ENCODE peak calls at places on chromosomes 5 and 9, in nine cellular contexts. One of them, this sample, is unnamed.
A peak's percentile ranks its signal among the peaks of the same experiment; 100 is the strongest.

GRCh38 chr5:113240951-113241726 is 193.7 kb downstream of the TSSK1B start:
- DNase-seq in mesendoderm: no peak
- DNase-seq in GM23338: no peak
- DNase-seq in MM.1S: no peak
- DNase-seq in neural progenitor cell: no peak
- DNase-seq in upper lobe of right lung: no peak
- DNase-seq in hepatocyte: no peak
- DNase-seq in CD4-positive, CD25-positive, alpha-beta regulatory T cell: no peak
- DNase-seq in left ventricle myocardium inferior: no peak
- DNase-seq in this sample: no peak

GRCh38 chr5:68319316-68320093 is 103.9 kb downstream of the PIK3R1 start:
- DNase-seq in mesendoderm: no peak
- DNase-seq in GM23338: no peak
- DNase-seq in MM.1S: no peak
- DNase-seq in neural progenitor cell: no peak
- DNase-seq in upper lobe of right lung: no peak
- DNase-seq in hepatocyte: no peak
- DNase-seq in CD4-positive, CD25-positive, alpha-beta regulatory T cell: no peak
- DNase-seq in left ventricle myocardium inferior: no peak
- DNase-seq in this sample: no peak

GRCh38 chr5:53569486-53569885 is 9.0 kb downstream of the NDUFS4 start:
- DNase-seq in mesendoderm: no peak
- DNase-seq in GM23338: no peak
- DNase-seq in MM.1S: no peak
- DNase-seq in neural progenitor cell: no peak
- DNase-seq in upper lobe of right lung: no peak
- DNase-seq in hepatocyte: no peak
- DNase-seq in CD4-positive, CD25-positive, alpha-beta regulatory T cell: no peak
- DNase-seq in left ventricle myocardium inferior: no peak
- DNase-seq in this sample: no peak

GRCh38 chr9:88586452-88586851 is 51.5 kb downstream of the NXNL2 start:
- DNase-seq in mesendoderm: no peak
- DNase-seq in GM23338: no peak
- DNase-seq in MM.1S: no peak
- DNase-seq in neural progenitor cell: no peak
- DNase-seq in upper lobe of right lung: no peak
- DNase-seq in hepatocyte: no peak
- DNase-seq in CD4-positive, CD25-positive, alpha-beta regulatory T cell: no peak
- DNase-seq in left ventricle myocardium inferior: no peak
- DNase-seq in this sample: no peak

GRCh38 chr9:26158631-26159150 is 480.4 kb upstream of the TUSC1 start:
- DNase-seq in mesendoderm: no peak
- DNase-seq in GM23338: no peak
- DNase-seq in MM.1S: no peak
- DNase-seq in neural progenitor cell: no peak
- DNase-seq in upper lobe of right lung: no peak
- DNase-seq in hepatocyte: no peak
- DNase-seq in CD4-positive, CD25-positive, alpha-beta regulatory T cell: no peak
- DNase-seq in left ventricle myocardium inferior: no peak
- DNase-seq in this sample: no peak

GRCh38 chr5:5221731-5222130 is 81.6 kb downstream of the ADAMTS16 start:
- DNase-seq in mesendoderm: no peak
- DNase-seq in GM23338: no peak
- DNase-seq in MM.1S: no peak
- DNase-seq in neural progenitor cell: no peak
- DNase-seq in upper lobe of right lung: no peak
- DNase-seq in hepatocyte: no peak
- DNase-seq in CD4-positive, CD25-positive, alpha-beta regulatory T cell: no peak
- DNase-seq in left ventricle myocardium inferior: no peak
- DNase-seq in this sample: no peak

GRCh38 chr9:112072721-112073553 is 102.2 kb downstream of the SUSD1 start:
- DNase-seq in mesendoderm: peak; percentile 53
- DNase-seq in GM23338: no peak
- DNase-seq in MM.1S: no peak
- DNase-seq in neural progenitor cell: no peak
- DNase-seq in upper lobe of right lung: no peak
- DNase-seq in hepatocyte: no peak
- DNase-seq in CD4-positive, CD25-positive, alpha-beta regulatory T cell: no peak
- DNase-seq in left ventricle myocardium inferior: no peak
- DNase-seq in this sample: no peak

GRCh38 chr9:114281421-114282103 is 41.3 kb upstream of the ORM1 start:
- DNase-seq in mesendoderm: no peak
- DNase-seq in GM23338: no peak
- DNase-seq in MM.1S: no peak
- DNase-seq in neural progenitor cell: no peak
- DNase-seq in upper lobe of right lung: peak; percentile 57
- DNase-seq in hepatocyte: peak; percentile 53
- DNase-seq in CD4-positive, CD25-positive, alpha-beta regulatory T cell: no peak
- DNase-seq in left ventricle myocardium inferior: peak; percentile 72
- DNase-seq in this sample: peak; percentile 18

GRCh38 chr9:16133032-16133431 is 580.2 kb downstream of the CCDC171 start:
- DNase-seq in mesendoderm: no peak
- DNase-seq in GM23338: no peak
- DNase-seq in MM.1S: no peak
- DNase-seq in neural progenitor cell: no peak
- DNase-seq in upper lobe of right lung: no peak
- DNase-seq in hepatocyte: no peak
- DNase-seq in CD4-positive, CD25-positive, alpha-beta regulatory T cell: no peak
- DNase-seq in left ventricle myocardium inferior: no peak
- DNase-seq in this sample: no peak

GRCh38 chr5:104706570-104706969 is 1144.0 kb upstream of the NUDT12 start:
- DNase-seq in mesendoderm: no peak
- DNase-seq in GM23338: no peak
- DNase-seq in MM.1S: no peak
- DNase-seq in neural progenitor cell: no peak
- DNase-seq in upper lobe of right lung: no peak
- DNase-seq in hepatocyte: no peak
- DNase-seq in CD4-positive, CD25-positive, alpha-beta regulatory T cell: no peak
- DNase-seq in left ventricle myocardium inferior: no peak
- DNase-seq in this sample: no peak

GRCh38 chr5:124373843-124374242 is 372.6 kb downstream of the ZNF608 start:
- DNase-seq in mesendoderm: no peak
- DNase-seq in GM23338: no peak
- DNase-seq in MM.1S: no peak
- DNase-seq in neural progenitor cell: no peak
- DNase-seq in upper lobe of right lung: no peak
- DNase-seq in hepatocyte: no peak
- DNase-seq in CD4-positive, CD25-positive, alpha-beta regulatory T cell: no peak
- DNase-seq in left ventricle myocardium inferior: no peak
- DNase-seq in this sample: no peak

GRCh38 chr9:133656211-133657119 is 20.3 kb downstream of the DBH start:
- DNase-seq in mesendoderm: no peak
- DNase-seq in GM23338: no peak
- DNase-seq in MM.1S: no peak
- DNase-seq in neural progenitor cell: no peak
- DNase-seq in upper lobe of right lung: no peak
- DNase-seq in hepatocyte: no peak
- DNase-seq in CD4-positive, CD25-positive, alpha-beta regulatory T cell: peak; percentile 34
- DNase-seq in left ventricle myocardium inferior: no peak
- DNase-seq in this sample: no peak
- H3K4me1 ChIP-seq in mesendoderm: no peaks in the 10 kb centered on the region
- H3K4me1 ChIP-seq in GM23338: no peaks in the 10 kb centered on the region
- H3K4me1 ChIP-seq in MM.1S: no peaks in the 10 kb centered on the region
- H3K4me1 ChIP-seq in neural progenitor cell: peaks cover 17% of the 10 kb centered on the region
- H3K4me1 ChIP-seq in upper lobe of right lung: peaks cover 12% of the 10 kb centered on the region
- H3K4me1 ChIP-seq in hepatocyte: peaks cover 8% of the 10 kb centered on the region
- H3K4me1 ChIP-seq in CD4-positive, CD25-positive, alpha-beta regulatory T cell: peaks cover 15% of the 10 kb centered on the region
- H3K4me1 ChIP-seq in left ventricle myocardium inferior: peaks cover 18% of the 10 kb centered on the region
- H3K4me1 ChIP-seq in this sample: no peaks in the 10 kb centered on the region

GRCh38 chr5:8258808-8259207 is 389.9 kb downstream of the MTRR start:
- DNase-seq in mesendoderm: no peak
- DNase-seq in GM23338: no peak
- DNase-seq in MM.1S: no peak
- DNase-seq in neural progenitor cell: no peak
- DNase-seq in upper lobe of right lung: no peak
- DNase-seq in hepatocyte: no peak
- DNase-seq in CD4-positive, CD25-positive, alpha-beta regulatory T cell: no peak
- DNase-seq in left ventricle myocardium inferior: no peak
- DNase-seq in this sample: no peak

GRCh38 chr5:8254674-8255073 is 385.7 kb downstream of the MTRR start:
- DNase-seq in mesendoderm: no peak
- DNase-seq in GM23338: no peak
- DNase-seq in MM.1S: no peak
- DNase-seq in neural progenitor cell: no peak
- DNase-seq in upper lobe of right lung: no peak
- DNase-seq in hepatocyte: no peak
- DNase-seq in CD4-positive, CD25-positive, alpha-beta regulatory T cell: no peak
- DNase-seq in left ventricle myocardium inferior: no peak
- DNase-seq in this sample: no peak

GRCh38 chr5:8247485-8247884 is 378.5 kb downstream of the MTRR start:
- DNase-seq in mesendoderm: no peak
- DNase-seq in GM23338: no peak
- DNase-seq in MM.1S: no peak
- DNase-seq in neural progenitor cell: no peak
- DNase-seq in upper lobe of right lung: no peak
- DNase-seq in hepatocyte: no peak
- DNase-seq in CD4-positive, CD25-positive, alpha-beta regulatory T cell: no peak
- DNase-seq in left ventricle myocardium inferior: no peak
- DNase-seq in this sample: no peak

GRCh38 chr5:8253376-8253775 is 384.4 kb downstream of the MTRR start:
- DNase-seq in mesendoderm: no peak
- DNase-seq in GM23338: no peak
- DNase-seq in MM.1S: no peak
- DNase-seq in neural progenitor cell: no peak
- DNase-seq in upper lobe of right lung: no peak
- DNase-seq in hepatocyte: no peak
- DNase-seq in CD4-positive, CD25-positive, alpha-beta regulatory T cell: no peak
- DNase-seq in left ventricle myocardium inferior: no peak
- DNase-seq in this sample: no peak
- H3K27ac ChIP-seq in mesendoderm: no peak overlapping the region
- H3K27ac ChIP-seq in GM23338: no peak overlapping the region
- H3K27ac ChIP-seq in MM.1S: no peak overlapping the region
- H3K27ac ChIP-seq in neural progenitor cell: no peak overlapping the region
- H3K27ac ChIP-seq in upper lobe of right lung: no peak overlapping the region
- H3K27ac ChIP-seq in hepatocyte: no peak overlapping the region
- H3K27ac ChIP-seq in CD4-positive, CD25-positive, alpha-beta regulatory T cell: no peak overlapping the region
- H3K27ac ChIP-seq in left ventricle myocardium inferior: no peak overlapping the region
- H3K27ac ChIP-seq in this sample: no peak overlapping the region

GRCh38 chr9:36134761-36135505 is 1.6 kb upstream of the GLIPR2 start:
- DNase-seq in mesendoderm: peak; percentile 73
- DNase-seq in GM23338: peak; percentile 40
- DNase-seq in MM.1S: no peak
- DNase-seq in neural progenitor cell: no peak
- DNase-seq in upper lobe of right lung: no peak
- DNase-seq in hepatocyte: no peak
- DNase-seq in CD4-positive, CD25-positive, alpha-beta regulatory T cell: no peak
- DNase-seq in left ventricle myocardium inferior: no peak
- DNase-seq in this sample: no peak
- H3K4me3 ChIP-seq in mesendoderm: no peak overlapping the region
- H3K4me3 ChIP-seq in GM23338: peak overlapping the region; percentile 77
- H3K4me3 ChIP-seq in MM.1S: no peak overlapping the region
- H3K4me3 ChIP-seq in neural progenitor cell: no peak overlapping the region
- H3K4me3 ChIP-seq in upper lobe of right lung: no peak overlapping the region
- H3K4me3 ChIP-seq in hepatocyte: no peak overlapping the region
- H3K4me3 ChIP-seq in CD4-positive, CD25-positive, alpha-beta regulatory T cell: no peak overlapping the region
- H3K4me3 ChIP-seq in left ventricle myocardium inferior: no peak overlapping the region
- H3K4me3 ChIP-seq in this sample: no peak overlapping the region

DNA sequence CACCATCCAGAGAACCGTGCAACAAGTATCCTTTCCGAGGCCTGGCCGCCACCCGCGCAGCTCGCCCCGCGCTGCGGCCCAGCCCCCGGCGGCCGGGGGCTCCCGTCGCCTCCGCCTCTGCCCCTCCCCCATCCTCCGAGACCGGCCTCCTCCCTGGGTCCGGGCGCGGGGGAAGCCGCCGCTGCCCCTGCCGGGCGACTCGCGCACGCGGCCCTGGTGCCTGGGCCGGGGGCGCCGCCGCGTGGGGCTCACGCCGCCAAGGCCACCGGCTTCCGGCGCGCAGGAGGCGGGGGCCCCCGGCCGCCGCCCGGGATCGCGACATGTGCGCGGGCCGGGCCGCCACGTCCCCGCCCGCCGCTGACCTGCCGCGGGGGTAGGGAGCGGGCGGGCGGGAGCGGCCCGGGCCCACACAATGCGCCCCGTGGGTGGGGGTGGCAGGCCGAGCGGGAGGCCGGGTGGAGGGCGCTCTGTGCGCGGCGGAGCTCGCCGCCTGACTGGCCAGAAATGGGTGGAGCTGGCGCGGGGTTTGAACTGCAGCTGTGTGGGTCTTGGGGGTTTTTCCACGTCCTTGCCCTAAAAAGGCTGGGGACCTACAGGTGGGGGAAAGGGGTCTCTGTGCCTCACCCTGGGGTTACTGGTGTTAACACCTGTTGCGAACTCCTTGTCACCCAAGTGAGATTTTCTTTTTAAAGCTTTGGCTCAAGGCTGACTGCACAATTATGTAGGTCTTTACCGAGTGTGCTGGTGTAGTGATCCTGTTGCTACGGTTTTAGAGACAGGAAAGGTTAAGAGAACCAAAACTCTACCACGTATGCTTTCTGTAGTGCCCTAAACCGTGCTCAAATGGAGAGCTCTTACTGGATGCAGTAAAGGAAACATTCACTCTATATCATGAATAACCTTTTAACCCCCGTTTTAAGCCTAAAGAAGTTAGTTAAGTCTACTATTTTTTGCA is 32.3 kb downstream of the TNPO1 start:
- DNase-seq in mesendoderm: peak; percentile 53
- DNase-seq in GM23338: peak; percentile 58
- DNase-seq in MM.1S: peak; percentile 58
- DNase-seq in neural progenitor cell: peak; percentile 77
- DNase-seq in upper lobe of right lung: peak; percentile 83
- DNase-seq in hepatocyte: peak; percentile 73
- DNase-seq in CD4-positive, CD25-positive, alpha-beta regulatory T cell: peak; percentile 23
- DNase-seq in left ventricle myocardium inferior: peak; percentile 68
- DNase-seq in this sample: peak; percentile 89
- H3K4me1 ChIP-seq in mesendoderm: no peaks in the 10 kb centered on the region
- H3K4me1 ChIP-seq in GM23338: peaks cover 31% of the 10 kb centered on the region
- H3K4me1 ChIP-seq in MM.1S: peaks cover 17% of the 10 kb centered on the region
- H3K4me1 ChIP-seq in neural progenitor cell: peaks cover 37% of the 10 kb centered on the region
- H3K4me1 ChIP-seq in upper lobe of right lung: peaks cover 66% of the 10 kb centered on the region
- H3K4me1 ChIP-seq in hepatocyte: peaks cover 35% of the 10 kb centered on the region
- H3K4me1 ChIP-seq in CD4-positive, CD25-positive, alpha-beta regulatory T cell: peaks cover 47% of the 10 kb centered on the region
- H3K4me1 ChIP-seq in left ventricle myocardium inferior: peaks cover 86% of the 10 kb centered on the region
- H3K4me1 ChIP-seq in this sample: no peaks in the 10 kb centered on the region

DNA sequence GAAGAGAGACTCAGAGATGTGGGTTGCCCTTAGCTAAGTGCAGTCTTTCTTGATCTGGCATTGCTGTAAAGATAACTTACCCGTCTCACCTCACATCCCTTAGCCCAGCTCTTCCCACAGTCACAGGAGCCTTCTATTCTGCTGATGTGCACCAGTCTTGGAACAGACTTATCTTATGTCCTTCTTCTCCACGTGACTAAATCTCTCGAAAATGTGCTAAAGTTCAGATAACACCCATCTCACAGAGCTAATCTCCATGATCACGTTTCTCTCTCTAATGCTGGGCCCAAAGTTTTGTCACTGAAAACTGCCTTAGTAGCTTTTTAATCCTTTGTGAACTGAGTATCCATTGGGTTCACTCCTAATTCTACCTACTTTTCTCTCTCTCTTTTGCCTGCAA is 16.7 kb downstream of the SLC36A1 start:
- DNase-seq in mesendoderm: no peak
- DNase-seq in GM23338: no peak
- DNase-seq in MM.1S: no peak
- DNase-seq in neural progenitor cell: no peak
- DNase-seq in upper lobe of right lung: no peak
- DNase-seq in hepatocyte: no peak
- DNase-seq in CD4-positive, CD25-positive, alpha-beta regulatory T cell: no peak
- DNase-seq in left ventricle myocardium inferior: no peak
- DNase-seq in this sample: no peak
- H3K27ac ChIP-seq in mesendoderm: no peak overlapping the region
- H3K27ac ChIP-seq in GM23338: no peak overlapping the region
- H3K27ac ChIP-seq in MM.1S: no peak overlapping the region
- H3K27ac ChIP-seq in neural progenitor cell: no peak overlapping the region
- H3K27ac ChIP-seq in upper lobe of right lung: no peak overlapping the region
- H3K27ac ChIP-seq in hepatocyte: no peak overlapping the region
- H3K27ac ChIP-seq in CD4-positive, CD25-positive, alpha-beta regulatory T cell: no peak overlapping the region
- H3K27ac ChIP-seq in left ventricle myocardium inferior: no peak overlapping the region
- H3K27ac ChIP-seq in this sample: no peak overlapping the region

GRCh38 chr9:120889606-120890396 is 12.8 kb upstream of the PHF19 start:
- DNase-seq in mesendoderm: no peak
- DNase-seq in GM23338: no peak
- DNase-seq in MM.1S: no peak
- DNase-seq in neural progenitor cell: no peak
- DNase-seq in upper lobe of right lung: no peak
- DNase-seq in hepatocyte: no peak
- DNase-seq in CD4-positive, CD25-positive, alpha-beta regulatory T cell: no peak
- DNase-seq in left ventricle myocardium inferior: no peak
- DNase-seq in this sample: no peak
- H3K4me3 ChIP-seq in mesendoderm: no peak overlapping the region
- H3K4me3 ChIP-seq in GM23338: no peak overlapping the region
- H3K4me3 ChIP-seq in MM.1S: no peak overlapping the region
- H3K4me3 ChIP-seq in neural progenitor cell: no peak overlapping the region
- H3K4me3 ChIP-seq in upper lobe of right lung: no peak overlapping the region
- H3K4me3 ChIP-seq in hepatocyte: no peak overlapping the region
- H3K4me3 ChIP-seq in CD4-positive, CD25-positive, alpha-beta regulatory T cell: peak overlapping the region; percentile 72
- H3K4me3 ChIP-seq in left ventricle myocardium inferior: no peak overlapping the region
- H3K4me3 ChIP-seq in this sample: no peak overlapping the region